ENCODE peak calls at places on chromosomes 11 and 22, in nine cellular contexts. One of them, this sample, is unnamed.
A peak's percentile ranks its signal among the peaks of the same experiment; 100 is the strongest.

GRCh38 chr11:61551630-61552029 is 29.2 kb downstream of the SYT7 start:
- DNase-seq in right atrium auricular region: peak; percentile 73
- DNase-seq in upper lobe of right lung: no peak
- DNase-seq in MCF 10A: peak; percentile 54
- DNase-seq in heart right ventricle: peak; percentile 78
- DNase-seq in activated CD8-positive, alpha-beta T cell treated with anti-CD3 and anti-CD28 coated beads for 36 hours: no peak
- DNase-seq in PC-3: peak; percentile 31
- DNase-seq in B cell: no peak
- DNase-seq in endothelial cell: no peak
- DNase-seq in this sample: no peak

GRCh38 chr22:28051787-28052356 is 132.8 kb upstream of the PITPNB start:
- DNase-seq in MCF 10A: peak; percentile 65
- DNase-seq in right atrium auricular region: peak; percentile 75
- DNase-seq in heart right ventricle: peak; percentile 72
- DNase-seq in PC-3: peak; percentile 63
- DNase-seq in endothelial cell: peak; percentile 79
- DNase-seq in activated CD8-positive, alpha-beta T cell treated with anti-CD3 and anti-CD28 coated beads for 36 hours: peak; percentile 57
- DNase-seq in upper lobe of right lung: peak; percentile 82
- DNase-seq in B cell: no peak
- DNase-seq in this sample: peak; percentile 82

GRCh38 chr11:131534611-131535010 is 164.2 kb downstream of the NTM start:
- DNase-seq in upper lobe of right lung: no peak
- DNase-seq in B cell: no peak
- DNase-seq in PC-3: no peak
- DNase-seq in activated CD8-positive, alpha-beta T cell treated with anti-CD3 and anti-CD28 coated beads for 36 hours: no peak
- DNase-seq in endothelial cell: no peak
- DNase-seq in right atrium auricular region: no peak
- DNase-seq in heart right ventricle: no peak
- DNase-seq in MCF 10A: no peak
- DNase-seq in this sample: no peak

GRCh38 chr11:10655931-10656576 is 37.5 kb downstream of the IRAG1 start:
- DNase-seq in MCF 10A: no peak
- DNase-seq in endothelial cell: no peak
- DNase-seq in heart right ventricle: no peak
- DNase-seq in activated CD8-positive, alpha-beta T cell treated with anti-CD3 and anti-CD28 coated beads for 36 hours: no peak
- DNase-seq in B cell: no peak
- DNase-seq in right atrium auricular region: no peak
- DNase-seq in PC-3: no peak
- DNase-seq in upper lobe of right lung: peak; percentile 16
- DNase-seq in this sample: no peak

GRCh38 chr22:29629382-29630179 is 26.1 kb downstream of the NF2 start:
- DNase-seq in activated CD8-positive, alpha-beta T cell treated with anti-CD3 and anti-CD28 coated beads for 36 hours: no peak
- DNase-seq in PC-3: peak; percentile 14
- DNase-seq in endothelial cell: no peak
- DNase-seq in right atrium auricular region: no peak
- DNase-seq in heart right ventricle: no peak
- DNase-seq in upper lobe of right lung: no peak
- DNase-seq in MCF 10A: no peak
- DNase-seq in B cell: no peak
- DNase-seq in this sample: no peak

GRCh38 chr11:65560555-65561418 is 2.6 kb upstream of the LTBP3 start:
- DNase-seq in PC-3: peak; percentile 56
- DNase-seq in heart right ventricle: peak; percentile 58
- DNase-seq in MCF 10A: peak; percentile 48
- DNase-seq in endothelial cell: no peak
- DNase-seq in activated CD8-positive, alpha-beta T cell treated with anti-CD3 and anti-CD28 coated beads for 36 hours: no peak
- DNase-seq in upper lobe of right lung: no peak
- DNase-seq in B cell: no peak
- DNase-seq in right atrium auricular region: no peak
- DNase-seq in this sample: peak; percentile 75

GRCh38 chr11:94544582-94544831 is 786 bp downstream of the FUT4 start:
- DNase-seq in PC-3: no peak
- DNase-seq in MCF 10A: no peak
- DNase-seq in right atrium auricular region: no peak
- DNase-seq in heart right ventricle: no peak
- DNase-seq in endothelial cell: peak; percentile 26
- DNase-seq in B cell: no peak
- DNase-seq in activated CD8-positive, alpha-beta T cell treated with anti-CD3 and anti-CD28 coated beads for 36 hours: peak; percentile 48
- DNase-seq in upper lobe of right lung: no peak
- DNase-seq in this sample: no peak

GRCh38 chr22:29009148-29009547 is 52.5 kb downstream of the C22orf31 start:
- DNase-seq in upper lobe of right lung: no peak
- DNase-seq in MCF 10A: no peak
- DNase-seq in endothelial cell: no peak
- DNase-seq in right atrium auricular region: no peak
- DNase-seq in B cell: no peak
- DNase-seq in heart right ventricle: peak; percentile 11
- DNase-seq in PC-3: no peak
- DNase-seq in activated CD8-positive, alpha-beta T cell treated with anti-CD3 and anti-CD28 coated beads for 36 hours: no peak
- DNase-seq in this sample: no peak

GRCh38 chr11:33211588-33211987 is 45.6 kb upstream of the HIPK3 start:
- DNase-seq in upper lobe of right lung: no peak
- DNase-seq in PC-3: no peak
- DNase-seq in right atrium auricular region: no peak
- DNase-seq in heart right ventricle: no peak
- DNase-seq in activated CD8-positive, alpha-beta T cell treated with anti-CD3 and anti-CD28 coated beads for 36 hours: no peak
- DNase-seq in endothelial cell: no peak
- DNase-seq in MCF 10A: no peak
- DNase-seq in B cell: no peak
- DNase-seq in this sample: no peak

GRCh38 chr11:46673713-46674462 is 26.5 kb downstream of the ARHGAP1 start:
- DNase-seq in upper lobe of right lung: peak; percentile 42
- DNase-seq in PC-3: no peak
- DNase-seq in right atrium auricular region: no peak
- DNase-seq in endothelial cell: no peak
- DNase-seq in B cell: no peak
- DNase-seq in heart right ventricle: no peak
- DNase-seq in MCF 10A: no peak
- DNase-seq in activated CD8-positive, alpha-beta T cell treated with anti-CD3 and anti-CD28 coated beads for 36 hours: no peak
- DNase-seq in this sample: no peak

GRCh38 chr11:132008872-132009271 is 638.5 kb downstream of the NTM start:
- DNase-seq in endothelial cell: no peak
- DNase-seq in right atrium auricular region: no peak
- DNase-seq in upper lobe of right lung: no peak
- DNase-seq in MCF 10A: no peak
- DNase-seq in heart right ventricle: no peak
- DNase-seq in B cell: no peak
- DNase-seq in activated CD8-positive, alpha-beta T cell treated with anti-CD3 and anti-CD28 coated beads for 36 hours: no peak
- DNase-seq in PC-3: no peak
- DNase-seq in this sample: no peak

GRCh38 chr11:11866203-11866602 is 24.4 kb downstream of the USP47 start:
- DNase-seq in endothelial cell: no peak
- DNase-seq in right atrium auricular region: no peak
- DNase-seq in MCF 10A: no peak
- DNase-seq in heart right ventricle: no peak
- DNase-seq in B cell: no peak
- DNase-seq in PC-3: no peak
- DNase-seq in upper lobe of right lung: no peak
- DNase-seq in activated CD8-positive, alpha-beta T cell treated with anti-CD3 and anti-CD28 coated beads for 36 hours: no peak
- DNase-seq in this sample: no peak

GRCh38 chr11:71385091-71385490 is 63.1 kb downstream of the DHCR7 start:
- DNase-seq in MCF 10A: no peak
- DNase-seq in heart right ventricle: no peak
- DNase-seq in PC-3: no peak
- DNase-seq in endothelial cell: no peak
- DNase-seq in activated CD8-positive, alpha-beta T cell treated with anti-CD3 and anti-CD28 coated beads for 36 hours: no peak
- DNase-seq in right atrium auricular region: no peak
- DNase-seq in upper lobe of right lung: no peak
- DNase-seq in B cell: no peak
- DNase-seq in this sample: no peak

GRCh38 chr22:38097557-38098409 is 12.7 kb downstream of the BAIAP2L2 start:
- DNase-seq in activated CD8-positive, alpha-beta T cell treated with anti-CD3 and anti-CD28 coated beads for 36 hours: no peak
- DNase-seq in B cell: no peak
- DNase-seq in endothelial cell: peak; percentile 72
- DNase-seq in MCF 10A: no peak
- DNase-seq in heart right ventricle: no peak
- DNase-seq in upper lobe of right lung: no peak
- DNase-seq in PC-3: no peak
- DNase-seq in right atrium auricular region: no peak
- DNase-seq in this sample: peak; percentile 12

GRCh38 chr11:18115360-18116127 is 9.7 kb upstream of the SAAL1 start:
- DNase-seq in right atrium auricular region: peak; percentile 66
- DNase-seq in MCF 10A: peak; percentile 78
- DNase-seq in B cell: peak; percentile 76
- DNase-seq in heart right ventricle: peak; percentile 32
- DNase-seq in upper lobe of right lung: no peak
- DNase-seq in PC-3: peak; percentile 75
- DNase-seq in endothelial cell: peak; percentile 70
- DNase-seq in activated CD8-positive, alpha-beta T cell treated with anti-CD3 and anti-CD28 coated beads for 36 hours: peak; percentile 72
- DNase-seq in this sample: peak; percentile 57

GRCh38 chr11:128195057-128195751 is 392.2 kb downstream of the ETS1 start:
- DNase-seq in MCF 10A: no peak
- DNase-seq in upper lobe of right lung: no peak
- DNase-seq in endothelial cell: no peak
- DNase-seq in B cell: peak; percentile 47
- DNase-seq in heart right ventricle: no peak
- DNase-seq in PC-3: no peak
- DNase-seq in activated CD8-positive, alpha-beta T cell treated with anti-CD3 and anti-CD28 coated beads for 36 hours: peak; percentile 71
- DNase-seq in right atrium auricular region: no peak
- DNase-seq in this sample: no peak

DNA sequence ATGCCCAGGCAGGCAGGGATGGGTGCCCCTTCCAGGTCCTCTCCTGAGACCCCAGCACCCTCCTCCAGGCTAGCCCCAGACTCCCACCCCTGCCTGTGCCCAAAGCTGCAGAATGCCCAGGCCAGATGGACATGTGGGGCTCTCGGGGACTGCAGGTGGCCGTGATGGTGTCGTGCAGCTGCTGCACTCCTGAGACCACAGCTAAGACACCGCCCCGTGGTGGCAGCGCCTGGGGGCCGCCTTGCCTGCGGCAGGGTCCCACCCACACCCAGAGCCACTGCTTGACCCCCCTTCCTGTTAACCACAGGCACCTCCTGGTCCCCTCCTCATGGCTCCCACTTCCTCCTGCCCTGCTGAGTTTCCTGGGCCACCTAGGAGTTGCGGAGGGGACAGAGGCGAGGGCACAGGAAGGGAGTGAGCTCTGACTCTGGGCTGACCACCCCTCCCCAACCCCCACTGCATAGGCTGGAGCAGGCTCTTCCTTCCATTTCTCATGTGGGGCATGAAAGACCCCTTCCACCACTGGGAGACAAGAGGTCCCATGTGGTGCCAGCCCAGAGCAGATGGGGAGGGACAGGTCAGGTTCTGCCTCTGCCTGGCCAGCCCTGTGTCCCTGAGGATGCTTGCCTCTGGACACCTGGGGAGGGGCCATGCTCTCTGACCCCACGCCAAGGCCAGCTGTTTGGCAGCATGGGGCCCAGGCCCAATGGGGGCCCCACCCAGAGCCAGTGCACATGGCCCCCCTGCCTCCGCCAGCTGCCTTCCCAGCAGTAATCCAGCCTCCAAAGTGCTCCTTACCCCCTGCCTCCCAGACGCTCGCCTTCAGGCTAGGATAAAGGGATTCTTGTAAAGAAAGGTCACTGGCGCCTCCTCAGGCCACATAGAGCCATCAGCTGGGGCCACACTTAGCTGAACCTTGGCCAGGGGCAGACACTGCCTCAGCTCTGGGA is 29.3 kb downstream of the OSBPL5 start:
- DNase-seq in endothelial cell: no peak
- DNase-seq in PC-3: no peak
- DNase-seq in upper lobe of right lung: peak; percentile 60
- DNase-seq in B cell: no peak
- DNase-seq in right atrium auricular region: no peak
- DNase-seq in heart right ventricle: no peak
- DNase-seq in activated CD8-positive, alpha-beta T cell treated with anti-CD3 and anti-CD28 coated beads for 36 hours: peak; percentile 10
- DNase-seq in MCF 10A: no peak
- DNase-seq in this sample: peak; percentile 6
- TF ChIP-seq CTCF in endothelial cell: no peak
- TF ChIP-seq CTCF in PC-3: no peak
- TF ChIP-seq CTCF in upper lobe of right lung: no peak
- TF ChIP-seq CTCF in B cell: no peak
- TF ChIP-seq CTCF in right atrium auricular region: no peak
- TF ChIP-seq CTCF in heart right ventricle: no peak
- TF ChIP-seq CTCF in activated CD8-positive, alpha-beta T cell treated with anti-CD3 and anti-CD28 coated beads for 36 hours: no peak
- TF ChIP-seq CTCF in MCF 10A: no peak
- TF ChIP-seq CTCF in this sample: peak; percentile 19

GRCh38 chr11:43643898-43644625 is 36.5 kb upstream of the HSD17B12 start:
- DNase-seq in right atrium auricular region: peak; percentile 81
- DNase-seq in upper lobe of right lung: peak; percentile 92
- DNase-seq in endothelial cell: peak; percentile 85
- DNase-seq in activated CD8-positive, alpha-beta T cell treated with anti-CD3 and anti-CD28 coated beads for 36 hours: peak; percentile 94
- DNase-seq in MCF 10A: peak; percentile 79
- DNase-seq in PC-3: peak; percentile 74
- DNase-seq in B cell: peak; percentile 87
- DNase-seq in heart right ventricle: peak; percentile 87
- DNase-seq in this sample: peak; percentile 78
- TF ChIP-seq CTCF in right atrium auricular region: no peak
- TF ChIP-seq CTCF in upper lobe of right lung: no peak
- TF ChIP-seq CTCF in endothelial cell: no peak
- TF ChIP-seq CTCF in activated CD8-positive, alpha-beta T cell treated with anti-CD3 and anti-CD28 coated beads for 36 hours: no peak
- TF ChIP-seq CTCF in MCF 10A: no peak
- TF ChIP-seq CTCF in PC-3: no peak
- TF ChIP-seq CTCF in B cell: no peak
- TF ChIP-seq CTCF in heart right ventricle: peak; percentile 21
- TF ChIP-seq CTCF in this sample: no peak

GRCh38 chr11:119529063-119529845 is 106.3 kb upstream of the THY1 start:
- DNase-seq in PC-3: no peak
- DNase-seq in right atrium auricular region: no peak
- DNase-seq in heart right ventricle: no peak
- DNase-seq in activated CD8-positive, alpha-beta T cell treated with anti-CD3 and anti-CD28 coated beads for 36 hours: no peak
- DNase-seq in MCF 10A: no peak
- DNase-seq in upper lobe of right lung: no peak
- DNase-seq in B cell: no peak
- DNase-seq in endothelial cell: no peak
- DNase-seq in this sample: no peak
- TF ChIP-seq CTCF in PC-3: no peak
- TF ChIP-seq CTCF in right atrium auricular region: no peak
- TF ChIP-seq CTCF in heart right ventricle: no peak
- TF ChIP-seq CTCF in activated CD8-positive, alpha-beta T cell treated with anti-CD3 and anti-CD28 coated beads for 36 hours: no peak
- TF ChIP-seq CTCF in MCF 10A: no peak
- TF ChIP-seq CTCF in upper lobe of right lung: no peak
- TF ChIP-seq CTCF in B cell: no peak
- TF ChIP-seq CTCF in endothelial cell: no peak
- TF ChIP-seq CTCF in this sample: no peak

DNA sequence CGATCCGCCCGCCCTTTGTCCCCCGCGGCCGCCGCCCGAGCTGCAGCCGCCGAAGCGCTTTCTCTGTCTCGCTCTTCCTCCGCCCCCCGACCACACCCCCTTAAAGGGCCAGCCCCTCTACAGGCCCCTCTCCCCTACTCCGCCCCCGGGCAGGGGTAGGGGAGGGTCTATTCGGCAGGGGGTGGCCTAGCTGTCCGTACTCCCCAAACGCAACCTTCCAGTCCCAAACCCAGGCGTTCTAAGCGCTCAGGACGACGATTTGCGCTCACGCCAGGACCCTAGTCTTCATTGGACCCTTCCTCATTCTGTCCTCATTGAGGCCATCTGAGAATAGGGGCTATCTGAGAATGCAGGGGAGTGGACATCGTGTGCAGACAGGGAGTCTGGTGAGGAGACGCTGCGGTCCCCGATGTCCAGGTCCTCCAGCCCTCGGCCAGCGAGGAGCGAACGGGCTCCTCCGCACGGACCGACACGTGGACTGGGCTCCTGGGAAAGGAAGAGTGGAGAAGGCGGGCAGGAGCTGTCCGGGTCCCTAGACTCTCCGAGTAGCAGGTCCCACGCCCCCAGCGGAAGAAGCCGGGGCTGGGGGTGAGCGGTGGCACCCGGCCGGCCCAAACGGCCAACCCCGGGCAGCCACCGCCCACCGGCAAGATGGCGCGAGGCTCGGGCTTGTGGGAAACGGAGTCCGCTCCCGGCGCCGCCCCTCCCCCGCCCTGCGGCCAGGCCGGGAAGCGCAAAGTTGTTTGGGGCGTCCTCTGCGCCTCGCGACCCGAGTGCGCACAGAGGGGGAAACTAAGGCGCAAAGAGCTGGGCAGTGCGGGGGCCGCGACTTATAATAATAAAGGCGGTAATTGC is at the start of gene PPP1R14B:
- DNase-seq in MCF 10A: peak; percentile 86
- DNase-seq in B cell: peak; percentile 85
- DNase-seq in endothelial cell: peak; percentile 84
- DNase-seq in upper lobe of right lung: peak; percentile 94
- DNase-seq in heart right ventricle: peak; percentile 90
- DNase-seq in PC-3: peak; percentile 91
- DNase-seq in right atrium auricular region: peak; percentile 89
- DNase-seq in activated CD8-positive, alpha-beta T cell treated with anti-CD3 and anti-CD28 coated beads for 36 hours: peak; percentile 89
- DNase-seq in this sample: peak; percentile 88
- TF ChIP-seq CTCF in MCF 10A: no peak
- TF ChIP-seq CTCF in B cell: no peak
- TF ChIP-seq CTCF in endothelial cell: peak; percentile 8
- TF ChIP-seq CTCF in upper lobe of right lung: no peak
- TF ChIP-seq CTCF in heart right ventricle: peak; percentile 34
- TF ChIP-seq CTCF in PC-3: no peak
- TF ChIP-seq CTCF in right atrium auricular region: no peak
- TF ChIP-seq CTCF in activated CD8-positive, alpha-beta T cell treated with anti-CD3 and anti-CD28 coated beads for 36 hours: no peak
- TF ChIP-seq CTCF in this sample: no peak

This sample was measured in BE2C.